ENCODE peak calls at places on chromosomes 3 and 15, in five cellular contexts. Z, O, W, V and I are unnamed samples. For H3K9me3, the result is how much of the 10 kb centered on the place peaks cover.

GRCh38 chr3:130393594-130393993 is 48.1 kb downstream of the COL6A5 start:
- DNase-seq in Z (no peak), O (no peak), W (no peak), V (no peak), I (no peak)

GRCh38 chr3:25047058-25047457 is 381.0 kb upstream of the RARB start:
- DNase-seq in Z (no peak), O (no peak), W (no peak), V (no peak), I (no peak)

GRCh38 chr3:130894130-130894872 is 417 bp downstream of the ATP2C1 start:
- DNase-seq in Z (peak), O (no peak), W (peak), V (no peak), I (no peak)

GRCh38 chr15:29455530-29455929 is 185.9 kb upstream of the NSMCE3 start:
- DNase-seq in Z (no peak), O (no peak), W (no peak), V (no peak), I (no peak)

GRCh38 chr3:122245513-122246174 is 62.2 kb downstream of the CASR start:
- DNase-seq in Z (no peak), O (no peak), W (no peak), V (no peak), I (no peak)

GRCh38 chr3:149015383-149015782 is 24.0 kb downstream of the GYG1 start:
- DNase-seq in Z (no peak), O (no peak), W (no peak), V (no peak), I (no peak)

GRCh38 chr15:53851110-53851833 is 91.8 kb upstream of the WDR72 start:
- DNase-seq in Z (no peak), O (no peak), W (no peak), V (no peak), I (no peak)

GRCh38 chr3:30604566-30604965 is 1.8 kb upstream of the TGFBR2 start:
- DNase-seq in Z (no peak), O (no peak), W (no peak), V (no peak), I (no peak)

GRCh38 chr3:1172642-1173041 is 79.8 kb downstream of the CNTN6 start:
- DNase-seq in Z (no peak), O (no peak), W (no peak), V (no peak), I (no peak)

GRCh38 chr3:45841380-45841700 is 579 bp downstream of the LZTFL1 start:
- DNase-seq in Z (no peak), O (no peak), W (peak), V (no peak), I (no peak)

GRCh38 chr3:12370758-12371157 is 81.9 kb downstream of the PPARG start:
- DNase-seq in Z (peak), O (no peak), W (peak), V (peak), I (no peak)

GRCh38 chr3:123412811-123413588 is 35.9 kb downstream of the ADCY5 start:
- DNase-seq in Z (no peak), O (no peak), W (no peak), V (no peak), I (no peak)

GRCh38 chr3:39505866-39506738 is 38.6 kb downstream of the MOBP start:
- DNase-seq in Z (no peak), O (no peak), W (no peak), V (no peak), I (no peak)

GRCh38 chr15:66617137-66618090 is 51.6 kb upstream of the LCTL start:
- DNase-seq in Z (no peak), O (no peak), W (peak), V (no peak), I (no peak)

GRCh38 chr3:29694331-29694730 is 413.5 kb downstream of the RBMS3 start:
- DNase-seq in Z (no peak), O (no peak), W (no peak), V (no peak), I (no peak)

GRCh38 chr15:60614862-60615771 is 136.2 kb upstream of the ICE2 start:
- DNase-seq in Z (no peak), O (no peak), W (no peak), V (no peak), I (no peak)

GRCh38 chr15:77064539-77065308 is 6.2 kb downstream of the TSPAN3 start:
- DNase-seq in Z (no peak), O (no peak), W (no peak), V (no peak), I (peak)

GRCh38 chr3:39127907-39128303 is 20.4 kb downstream of the TTC21A start:
- DNase-seq in Z (no peak), O (no peak), W (no peak), V (no peak), I (no peak)

GRCh38 chr3:114624047-114624445 is 330.2 kb downstream of the TIGIT start:
- DNase-seq in Z (no peak), O (no peak), W (peak), V (no peak), I (no peak)

GRCh38 chr15:68290715-68291114 is 13.2 kb downstream of the FEM1B start:
- DNase-seq in Z (no peak), O (no peak), W (no peak), V (no peak), I (no peak)

GRCh38 chr3:78872195-78872594 is 895.6 kb downstream of the ROBO1 start:
- DNase-seq in Z (no peak), O (no peak), W (peak), V (no peak), I (no peak)

GRCh38 chr3:161372321-161373260 is 1.3 kb upstream of the SPTSSB start:
- DNase-seq in Z (peak), O (no peak), W (no peak), V (peak), I (no peak)

GRCh38 chr15:41485226-41485625 is 8.4 kb upstream of the ITPKA start:
- DNase-seq in Z (no peak), O (no peak), W (no peak), V (no peak), I (no peak)

GRCh38 chr15:41483115-41483514 is 10.6 kb upstream of the ITPKA start:
- DNase-seq in Z (no peak), O (peak), W (no peak), V (no peak), I (no peak)

GRCh38 chr15:41482070-41482469 is 11.6 kb upstream of the ITPKA start:
- DNase-seq in Z (no peak), O (no peak), W (no peak), V (no peak), I (no peak)

GRCh38 chr15:41482478-41482877 is 11.2 kb upstream of the ITPKA start:
- DNase-seq in Z (no peak), O (no peak), W (no peak), V (no peak), I (no peak)

GRCh38 chr15:41483519-41483918 is 10.2 kb upstream of the ITPKA start:
- DNase-seq in Z (no peak), O (no peak), W (no peak), V (no peak), I (no peak)
- H3K4me3 ChIP-seq in Z (no peak), O (no peak), W (no peak), V (no peak), I (no peak)

GRCh38 chr15:100187677-100188076 is 154.1 kb downstream of the ADAMTS17 start:
- DNase-seq in Z (no peak), O (no peak), W (no peak), V (no peak), I (no peak)
- H3K9me3 ChIP-seq in Z (under half), O (under half), W (under half), V (under half), I (under half)

GRCh38 chr3:177295116-177295515 is 97.8 kb upstream of the TBL1XR1 start:
- DNase-seq in Z (no peak), O (no peak), W (no peak), V (no peak), I (no peak)
- TF ChIP-seq REST in Z (no peak), O (no peak), W (no peak), V (no peak), I (no peak)

GRCh38 chr3:65919841-65920240 is 118.9 kb downstream of the MAGI1 start:
- DNase-seq in Z (no peak), O (no peak), W (no peak), V (no peak), I (no peak)
- H3K4me3 ChIP-seq in Z (no peak), O (no peak), W (no peak), V (no peak), I (no peak)

GRCh38 chr15:25188051-25188450 is 233.3 kb downstream of the SNRPN start:
- DNase-seq in Z (no peak), O (no peak), W (no peak), V (no peak), I (no peak)

GRCh38 chr15:25186906-25187645 is 232.3 kb downstream of the SNRPN start:
- DNase-seq in Z (no peak), O (no peak), W (no peak), V (no peak), I (no peak)

GRCh38 chr15:25186411-25186810 is 231.6 kb downstream of the SNRPN start:
- DNase-seq in Z (no peak), O (no peak), W (no peak), V (no peak), I (no peak)

GRCh38 chr15:25189551-25189950 is 234.8 kb downstream of the SNRPN start:
- DNase-seq in Z (no peak), O (no peak), W (no peak), V (no peak), I (no peak)

DNA sequence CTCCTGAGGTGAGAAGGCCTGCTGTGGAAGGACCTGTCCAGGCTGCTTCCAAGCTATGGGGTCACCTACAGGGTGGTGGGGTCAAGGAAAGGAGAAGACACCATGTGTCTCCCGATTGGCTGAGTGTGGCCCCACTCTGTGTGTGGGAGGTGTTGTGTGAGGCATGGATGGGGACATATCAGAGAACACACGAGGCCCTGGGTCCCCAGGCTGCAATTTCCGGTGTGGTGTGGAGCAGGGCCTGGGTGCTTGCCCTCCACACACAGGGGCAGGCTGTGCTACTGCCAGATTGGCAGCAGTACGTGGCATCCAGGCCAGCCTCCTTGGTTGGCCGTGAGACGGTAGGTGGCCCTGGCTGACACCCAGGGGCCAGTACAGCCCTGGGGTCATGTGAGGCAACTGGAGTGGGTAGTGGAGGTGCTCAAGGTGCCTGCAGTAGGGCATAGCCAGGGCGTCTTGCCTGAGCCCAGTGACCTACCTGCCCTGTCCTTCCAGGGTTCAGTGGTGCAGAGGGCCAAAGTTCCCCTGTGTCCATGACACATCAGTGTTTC is 233.8 kb downstream of the SNRPN start:
- DNase-seq in Z (no peak), O (no peak), W (no peak), V (no peak), I (no peak)
- H3K9me3 ChIP-seq in Z (under half), O (under half), W (half or more), V (under half), I (under half)

GRCh38 chr3:21390856-21391255 is 360.2 kb downstream of the ZNF385D start:
- DNase-seq in Z (no peak), O (no peak), W (no peak), V (no peak), I (no peak)
- TF ChIP-seq REST in Z (no peak), O (no peak), W (no peak), V (no peak), I (no peak)

GRCh38 chr3:180036092-180036677 is 552 bp downstream of the PEX5L start:
- DNase-seq in Z (no peak), O (no peak), W (no peak), V (no peak), I (no peak)
- H3K4me3 ChIP-seq in Z (no peak), O (peak), W (no peak), V (no peak), I (peak)

DNA sequence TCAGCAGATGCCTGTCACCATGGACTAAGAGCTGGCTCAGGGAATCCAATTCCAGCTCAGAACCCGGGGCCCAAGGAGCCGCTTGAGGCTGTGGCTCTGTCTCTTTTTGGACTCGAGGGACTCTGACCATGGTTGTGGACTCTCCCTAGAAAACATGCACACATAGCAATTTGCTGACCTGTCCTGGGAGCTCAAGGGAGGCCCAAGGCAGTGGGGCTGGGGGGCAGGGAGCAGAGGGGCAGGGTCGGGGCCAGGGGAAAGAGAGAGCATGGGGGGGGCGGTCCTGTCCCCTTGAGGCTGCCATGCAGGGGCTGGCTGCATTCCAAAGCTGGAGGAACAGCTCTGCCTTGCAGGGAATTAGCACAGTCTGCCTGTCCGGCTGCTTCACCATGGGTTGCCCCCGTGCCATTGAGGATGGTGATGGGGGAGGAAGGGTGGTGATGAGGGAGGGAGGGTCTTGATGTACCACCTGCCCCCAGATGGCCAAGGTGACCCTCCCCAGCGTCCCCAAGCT is 190.1 kb downstream of the GOLGA6L6 start:
- DNase-seq in Z (no peak), O (no peak), W (no peak), V (no peak), I (no peak)
- H3K9me3 ChIP-seq in Z (under half), O (under half), W (under half), V (half or more), I (under half)

DNA sequence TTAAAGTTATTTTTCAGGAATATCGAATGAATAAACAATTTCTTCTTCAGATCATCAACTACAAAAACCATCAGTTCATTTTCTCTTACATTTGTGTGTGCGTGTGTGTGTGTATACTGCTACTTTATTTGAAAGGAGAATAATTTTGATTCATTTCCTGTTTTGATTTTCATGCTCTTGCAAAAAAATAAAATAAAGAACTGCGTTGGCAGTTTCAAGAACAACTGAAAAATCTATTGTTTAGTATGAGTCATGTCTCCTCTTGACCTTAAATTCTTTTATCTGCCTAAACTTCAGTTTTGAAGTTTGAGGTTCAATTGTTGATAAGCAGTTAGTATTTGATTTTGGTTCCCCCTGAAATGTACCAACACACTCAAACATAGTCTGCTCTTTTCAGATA is 540.8 kb downstream of the FGF12 start:
- DNase-seq in Z (no peak), O (no peak), W (no peak), V (no peak), I (no peak)
- TF ChIP-seq REST in Z (no peak), O (no peak), W (no peak), V (no peak), I (no peak)